ENCODE peak calls at places on chromosome 7, in ten cellular contexts. L is hepatic stellate cell; D is activated CD8-positive, alpha-beta memory T cell treated with anti-CD3 and anti-CD28 coated beads for 48 hours; T is stimulated activated naive CD8-positive, alpha-beta T cell treated with anti-CD3 and anti-CD28 coated beads, Interleukin-15, Interleukin-2, amounts not matched to agents 100 U/mL and 50 U/mL, for 24 hours; W is iPS-NIHi11; U is DMS79 treated with DMSO at 0.1 percent for 48 hours; Z is NCI-H2227 treated with DMSO at 0.1 percent for 48 hours; E is GM03348; S is H4; P is AG09309. V is an unnamed sample.

GRCh38 chr7:38198356-38198755 is 20.3 kb downstream of the STARD3NL start:
- DNase-seq in L (no peak), D (no peak), T (no peak), W (no peak), U (no peak), Z (no peak), E (no peak), S (no peak), P (no peak), V (no peak)

GRCh38 chr7:2968616-2969397 is 74.9 kb downstream of the CARD11 start:
- DNase-seq in L (no peak), D (no peak), T (no peak), W (no peak), U (no peak), Z (no peak), E (no peak), S (no peak), P (no peak), V (no peak)

GRCh38 chr7:155665957-155666287 is 21.5 kb downstream of the RBM33 start:
- DNase-seq in L (peak; percentile 62), D (no peak), T (no peak), W (no peak), U (no peak), Z (no peak), E (peak; percentile 71), S (peak; percentile 75), P (peak; percentile 59), V (no peak)

GRCh38 chr7:47878662-47879061 is 69.6 kb downstream of the PKD1L1 start:
- DNase-seq in L (no peak), D (no peak), T (no peak), W (no peak), U (no peak), Z (no peak), E (no peak), S (no peak), P (no peak), V (no peak)

GRCh38 chr7:132123763-132124162 is 452.5 kb downstream of the PLXNA4 start:
- DNase-seq in L (no peak), D (no peak), T (no peak), W (peak; percentile 70), U (no peak), Z (no peak), E (no peak), S (no peak), P (no peak), V (no peak)

GRCh38 chr7:73770002-73770859 is at the start of gene CLDN3:
- DNase-seq in L (no peak), D (no peak), T (peak; percentile 27), W (peak; percentile 90), U (peak; percentile 93), Z (peak; percentile 80), E (no peak), S (no peak), P (no peak), V (peak; percentile 68)

GRCh38 chr7:38163671-38164070 is 14.4 kb upstream of the STARD3NL start:
- DNase-seq in L (no peak), D (no peak), T (no peak), W (no peak), U (no peak), Z (no peak), E (no peak), S (no peak), P (peak; percentile 17), V (no peak)

GRCh38 chr7:149720372-149721083 is 52.9 kb downstream of the ZNF467 start:
- DNase-seq in L (no peak), D (no peak), T (no peak), W (no peak), U (no peak), Z (no peak), E (no peak), S (no peak), P (no peak), V (no peak)

GRCh38 chr7:138875794-138876193 is 77.8 kb upstream of the ATP6V0A4 start:
- DNase-seq in L (no peak), D (peak; percentile 29), T (peak; percentile 55), W (no peak), U (no peak), Z (no peak), E (peak; percentile 42), S (peak; percentile 89), P (peak; percentile 66), V (peak; percentile 93)

GRCh38 chr7:31796375-31796774 is 109.4 kb downstream of the PPP1R17 start:
- DNase-seq in L (no peak), D (no peak), T (no peak), W (no peak), U (no peak), Z (no peak), E (no peak), S (no peak), P (no peak), V (no peak)

GRCh38 chr7:54541941-54542618 is at the start of gene VSTM2A:
- DNase-seq in L (no peak), D (no peak), T (no peak), W (peak; percentile 75), U (peak; percentile 79), Z (peak; percentile 4), E (peak; percentile 27), S (no peak), P (no peak), V (no peak)

V was measured in trophoblast cell.